ENCODE peak calls at places on chromosomes 11 and 22, in five cellular contexts. One of them, this sample, is unnamed.

GRCh38 chr22:20542055-20542454 is 34.6 kb downstream of the MED15 start:
- DNase-seq in H9: no peak
- DNase-seq in GM13977: no peak
- DNase-seq in AG04449: no peak
- DNase-seq in RWPE1: no peak
- DNase-seq in this sample: no peak

GRCh38 chr11:38173671-38174070 is 1575.6 kb upstream of the RAG2 start:
- DNase-seq in H9: no peak
- DNase-seq in AG04449: no peak
- DNase-seq in GM13977: no peak
- DNase-seq in RWPE1: no peak
- DNase-seq in this sample: no peak

GRCh38 chr11:42957831-42958230 is 354.0 kb upstream of the API5 start:
- DNase-seq in RWPE1: no peak
- DNase-seq in H9: no peak
- DNase-seq in GM13977: no peak
- DNase-seq in AG04449: no peak
- DNase-seq in this sample: no peak

GRCh38 chr11:31827458-31828206 is 16.5 kb upstream of the PAX6 start:
- DNase-seq in H9: no peak
- DNase-seq in GM13977: peak; percentile 25
- DNase-seq in AG04449: no peak
- DNase-seq in RWPE1: no peak
- DNase-seq in this sample: no peak

GRCh38 chr11:129319201-129319600 is 56.4 kb upstream of the BARX2 start:
- DNase-seq in GM13977: no peak
- DNase-seq in H9: no peak
- DNase-seq in AG04449: no peak
- DNase-seq in RWPE1: no peak
- DNase-seq in this sample: no peak

GRCh38 chr11:70397336-70397982 is 870 bp upstream of the CTTN start:
- DNase-seq in RWPE1: peak; percentile 13
- DNase-seq in AG04449: no peak
- DNase-seq in GM13977: no peak
- DNase-seq in H9: peak; percentile 49
- DNase-seq in this sample: no peak

GRCh38 chr11:116930177-116930576 is 92.8 kb upstream of the APOA1 start:
- DNase-seq in AG04449: no peak
- DNase-seq in H9: no peak
- DNase-seq in GM13977: no peak
- DNase-seq in RWPE1: no peak
- DNase-seq in this sample: no peak

GRCh38 chr22:48635825-48636224 is 1191.8 kb downstream of the BRD1 start:
- DNase-seq in GM13977: no peak
- DNase-seq in RWPE1: no peak
- DNase-seq in H9: no peak
- DNase-seq in AG04449: no peak
- DNase-seq in this sample: no peak

GRCh38 chr22:23894710-23895598 is 771 bp downstream of the MIF start:
- DNase-seq in H9: peak; percentile 82
- DNase-seq in RWPE1: peak; percentile 73
- DNase-seq in AG04449: no peak
- DNase-seq in GM13977: peak; percentile 84
- DNase-seq in this sample: no peak

GRCh38 chr11:119056397-119056999 is 507 bp downstream of the HYOU1 start:
- DNase-seq in GM13977: peak; percentile 55
- DNase-seq in RWPE1: peak; percentile 62
- DNase-seq in H9: peak; percentile 60
- DNase-seq in AG04449: no peak
- DNase-seq in this sample: no peak

GRCh38 chr11:2120359-2121100 is 18.7 kb downstream of the IGF2 start:
- DNase-seq in H9: no peak
- DNase-seq in RWPE1: no peak
- DNase-seq in GM13977: no peak
- DNase-seq in AG04449: no peak
- DNase-seq in this sample: no peak

GRCh38 chr11:2097356-2097997 is 41.7 kb downstream of the IGF2 start:
- DNase-seq in RWPE1: no peak
- DNase-seq in H9: peak; percentile 76
- DNase-seq in AG04449: peak; percentile 38
- DNase-seq in GM13977: no peak
- DNase-seq in this sample: no peak

GRCh38 chr11:79663012-79663411 is 222.2 kb upstream of the TENM4 start:
- DNase-seq in GM13977: no peak
- DNase-seq in AG04449: no peak
- DNase-seq in H9: no peak
- DNase-seq in RWPE1: no peak
- DNase-seq in this sample: no peak

GRCh38 chr11:120482149-120482548 is 29.4 kb upstream of the GRIK4 start:
- DNase-seq in GM13977: no peak
- DNase-seq in RWPE1: no peak
- DNase-seq in H9: no peak
- DNase-seq in AG04449: no peak
- DNase-seq in this sample: no peak

GRCh38 chr22:44973829-44974228 is 36.0 kb downstream of the PHF21B start:
- DNase-seq in H9: no peak
- DNase-seq in RWPE1: no peak
- DNase-seq in AG04449: no peak
- DNase-seq in GM13977: no peak
- DNase-seq in this sample: no peak

GRCh38 chr11:123509737-123510578 is 79.9 kb downstream of the GRAMD1B start:
- DNase-seq in AG04449: peak; percentile 21
- DNase-seq in GM13977: no peak
- DNase-seq in RWPE1: no peak
- DNase-seq in H9: peak; percentile 87
- DNase-seq in this sample: no peak

DNA sequence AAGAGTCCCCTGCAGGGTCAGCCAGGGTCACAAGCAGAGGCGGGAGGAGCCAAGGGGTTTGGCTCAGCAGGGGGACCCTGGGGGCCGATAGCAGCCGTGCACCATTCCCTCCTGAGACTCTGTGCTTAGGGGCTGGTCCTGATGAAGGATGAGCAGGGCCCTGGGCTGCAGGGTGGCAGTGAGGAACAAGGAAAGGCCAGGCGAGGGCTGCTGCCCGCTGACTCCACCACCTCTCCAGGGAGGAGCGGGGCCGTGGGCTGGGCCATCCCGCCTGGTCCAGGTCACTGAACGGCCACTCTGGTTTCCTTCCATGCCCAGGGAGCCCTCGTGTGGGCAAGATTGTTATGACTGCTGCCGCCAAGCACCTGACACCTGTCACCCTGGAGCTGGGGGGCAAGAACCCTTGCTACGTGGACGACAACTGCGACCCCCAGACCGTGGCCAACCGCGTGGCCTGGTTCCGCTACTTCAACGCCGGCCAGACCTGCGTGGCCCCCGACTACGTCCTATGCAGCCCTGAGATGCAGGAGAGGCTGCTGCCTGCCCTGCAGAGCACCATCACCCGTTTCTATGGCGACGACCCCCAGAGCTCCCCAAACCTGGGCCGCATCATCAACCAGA is 9.2 kb upstream of the NDUFS8 start:
- DNase-seq in GM13977: no peak
- DNase-seq in RWPE1: no peak
- DNase-seq in H9: peak; percentile 67
- DNase-seq in AG04449: no peak
- DNase-seq in this sample: no peak
- TF ChIP-seq CTCF in GM13977: peak; percentile 16
- TF ChIP-seq CTCF in RWPE1: peak; percentile 32
- TF ChIP-seq CTCF in H9: peak; percentile 46
- TF ChIP-seq CTCF in AG04449: peak; percentile 44
- TF ChIP-seq CTCF in this sample: peak; percentile 44

GRCh38 chr11:32858731-32859130 is 29.0 kb downstream of the PRRG4 start:
- DNase-seq in GM13977: no peak
- DNase-seq in AG04449: no peak
- DNase-seq in RWPE1: no peak
- DNase-seq in H9: no peak
- DNase-seq in this sample: no peak
- TF ChIP-seq CTCF in GM13977: no peak
- TF ChIP-seq CTCF in AG04449: no peak
- TF ChIP-seq CTCF in RWPE1: no peak
- TF ChIP-seq CTCF in H9: peak; percentile 49
- TF ChIP-seq CTCF in this sample: no peak

GRCh38 chr11:11961399-11962028 is 46.9 kb downstream of the DKK3 start:
- DNase-seq in RWPE1: no peak
- DNase-seq in AG04449: no peak
- DNase-seq in H9: peak; percentile 23
- DNase-seq in GM13977: no peak
- DNase-seq in this sample: no peak
- TF ChIP-seq CTCF in RWPE1: no peak
- TF ChIP-seq CTCF in AG04449: no peak
- TF ChIP-seq CTCF in H9: no peak
- TF ChIP-seq CTCF in GM13977: no peak
- TF ChIP-seq CTCF in this sample: no peak

DNA sequence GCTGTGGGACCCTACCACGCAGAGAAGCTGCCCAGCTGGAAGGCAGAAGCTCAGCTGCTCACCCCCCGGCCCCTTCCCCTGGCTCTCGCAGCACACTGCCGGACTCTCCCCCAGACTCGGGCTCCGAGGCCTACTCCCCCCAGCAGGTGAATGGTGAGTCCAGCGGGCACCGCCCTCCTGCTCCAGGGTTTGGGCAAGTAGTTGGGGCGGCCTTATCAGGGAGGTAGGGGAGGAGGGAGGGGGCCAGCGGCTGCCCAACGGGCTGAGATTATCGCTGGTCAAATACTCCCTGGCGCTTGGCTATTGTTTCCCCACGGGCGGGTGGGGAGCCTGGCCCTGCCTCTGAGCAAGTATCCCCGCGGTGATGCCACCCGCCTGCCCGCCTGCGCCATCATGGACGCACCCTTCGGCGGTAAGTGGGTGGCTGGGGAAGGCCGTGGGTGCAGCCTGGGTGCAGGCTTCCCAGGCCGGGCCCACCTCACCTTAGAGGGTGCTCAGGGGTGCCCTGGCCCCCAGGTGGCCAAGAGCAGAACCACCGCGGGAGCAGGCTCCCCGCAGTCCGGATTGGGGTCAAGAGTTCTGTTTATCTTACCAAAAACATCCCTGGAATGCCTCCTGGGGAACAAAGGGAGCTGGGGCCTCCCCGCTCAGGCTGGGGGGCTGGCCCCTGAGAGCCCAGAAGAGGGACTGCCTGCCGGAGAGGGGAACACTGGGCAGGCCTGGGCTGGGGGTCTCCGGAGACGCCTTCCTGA is 16.9 kb downstream of the MYRF start:
- DNase-seq in H9: no peak
- DNase-seq in RWPE1: no peak
- DNase-seq in GM13977: no peak
- DNase-seq in AG04449: no peak
- DNase-seq in this sample: no peak
- TF ChIP-seq CTCF in H9: peak; percentile 60
- TF ChIP-seq CTCF in RWPE1: no peak
- TF ChIP-seq CTCF in GM13977: no peak
- TF ChIP-seq CTCF in AG04449: peak; percentile 48
- TF ChIP-seq CTCF in this sample: no peak

DNA sequence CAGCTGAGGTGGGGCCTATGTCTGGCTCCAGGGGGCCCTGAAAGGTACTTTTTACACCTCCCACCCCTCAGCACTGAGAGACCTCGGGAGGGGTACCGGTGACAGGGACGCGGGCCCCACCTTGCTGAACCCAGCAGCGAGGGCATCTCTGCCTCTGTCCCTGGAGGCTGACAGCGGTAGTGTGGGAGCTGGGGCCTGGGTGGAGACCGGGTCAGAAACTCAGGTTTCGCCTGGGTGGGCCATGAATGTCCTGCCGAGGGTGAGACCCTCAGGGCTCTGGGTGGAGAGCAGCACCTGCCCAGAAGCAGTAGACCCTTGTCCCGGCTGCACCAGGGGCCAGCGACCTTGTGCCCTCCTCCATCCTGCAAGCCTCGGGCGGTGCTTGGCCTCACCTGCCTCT is 22.2 kb downstream of the PTDSS2 start:
- DNase-seq in H9: no peak
- DNase-seq in AG04449: no peak
- DNase-seq in RWPE1: no peak
- DNase-seq in GM13977: no peak
- DNase-seq in this sample: no peak
- TF ChIP-seq CTCF in H9: peak; percentile 33
- TF ChIP-seq CTCF in AG04449: no peak
- TF ChIP-seq CTCF in RWPE1: no peak
- TF ChIP-seq CTCF in GM13977: no peak
- TF ChIP-seq CTCF in this sample: no peak

GRCh38 chr11:3969613-3970012 is 114.1 kb downstream of the STIM1 start:
- DNase-seq in H9: no peak
- DNase-seq in RWPE1: no peak
- DNase-seq in GM13977: no peak
- DNase-seq in AG04449: no peak
- DNase-seq in this sample: no peak

GRCh38 chr11:3972431-3972830 is 117.0 kb downstream of the STIM1 start:
- DNase-seq in H9: no peak
- DNase-seq in GM13977: no peak
- DNase-seq in RWPE1: no peak
- DNase-seq in AG04449: no peak
- DNase-seq in this sample: no peak

GRCh38 chr11:3969200-3969599 is 113.7 kb downstream of the STIM1 start:
- DNase-seq in GM13977: no peak
- DNase-seq in H9: no peak
- DNase-seq in RWPE1: no peak
- DNase-seq in AG04449: no peak
- DNase-seq in this sample: no peak

GRCh38 chr11:3970101-3970500 is 114.6 kb downstream of the STIM1 start:
- DNase-seq in RWPE1: no peak
- DNase-seq in GM13977: no peak
- DNase-seq in H9: no peak
- DNase-seq in AG04449: no peak
- DNase-seq in this sample: no peak

GRCh38 chr11:3971756-3972404 is 116.4 kb downstream of the STIM1 start:
- DNase-seq in GM13977: no peak
- DNase-seq in AG04449: no peak
- DNase-seq in H9: no peak
- DNase-seq in RWPE1: no peak
- DNase-seq in this sample: no peak
- TF ChIP-seq CTCF in GM13977: peak; percentile 4
- TF ChIP-seq CTCF in AG04449: no peak
- TF ChIP-seq CTCF in H9: no peak
- TF ChIP-seq CTCF in RWPE1: no peak
- TF ChIP-seq CTCF in this sample: no peak

GRCh38 chr22:41966607-41967240 is 2.5 kb upstream of the SEPTIN3 start:
- DNase-seq in AG04449: peak; percentile 63
- DNase-seq in H9: peak; percentile 81
- DNase-seq in RWPE1: peak; percentile 30
- DNase-seq in GM13977: peak; percentile 74
- DNase-seq in this sample: no peak
- TF ChIP-seq CTCF in AG04449: no peak
- TF ChIP-seq CTCF in H9: peak; percentile 67
- TF ChIP-seq CTCF in RWPE1: peak; percentile 33
- TF ChIP-seq CTCF in GM13977: peak; percentile 63
- TF ChIP-seq CTCF in this sample: peak; percentile 54

This sample was measured in osteocyte.